ENCODE peak calls at places on chromosomes 2 and 18, in seven cellular contexts. G, Y, U, E, Q, V and P are unnamed samples. For H3K27me3, the result is how much of the 10 kb centered on the place peaks cover.

GRCh38 chr18:25042641-25043051 is 309.3 kb downstream of the ZNF521 start:
- DNase-seq in E (no peak), V (peak), U (peak), G (no peak), Y (no peak), Q (no peak), P (no peak)

GRCh38 chr2:65501836-65502235 is 69.4 kb upstream of the SPRED2 start:
- DNase-seq in Y (no peak), E (no peak), V (no peak), G (no peak), U (no peak), Q (no peak), P (no peak)

GRCh38 chr2:48272199-48272598 is 257.8 kb upstream of the STON1 start:
- DNase-seq in E (no peak), Q (no peak), G (no peak), V (no peak), Y (no peak), U (no peak), P (no peak)

GRCh38 chr18:44818668-44819403 is 138.1 kb downstream of the SETBP1 start:
- DNase-seq in Q (no peak), U (no peak), E (no peak), V (no peak), Y (no peak), G (no peak), P (no peak)

GRCh38 chr2:219959471-219959870 is 332.0 kb downstream of the SLC4A3 start:
- DNase-seq in E (no peak), Y (no peak), Q (no peak), G (no peak), V (no peak), U (no peak), P (no peak)

GRCh38 chr2:27236136-27236535 is 19.0 kb downstream of the CAD start:
- DNase-seq in Y (no peak), U (no peak), V (no peak), Q (no peak), E (no peak), G (no peak), P (no peak)

GRCh38 chr2:111135910-111136297 is 15.2 kb downstream of the BCL2L11 start:
- DNase-seq in Q (no peak), G (peak), V (no peak), U (no peak), Y (no peak), E (peak), P (no peak)

GRCh38 chr2:112162341-112162740 is 24.2 kb downstream of the FBLN7 start:
- DNase-seq in E (no peak), G (no peak), V (no peak), Q (no peak), U (no peak), Y (no peak), P (no peak)

GRCh38 chr2:57516740-57517340 is 529.8 kb upstream of the VRK2 start:
- DNase-seq in E (no peak), U (peak), G (no peak), Y (no peak), Q (peak), V (no peak), P (no peak)

GRCh38 chr2:147242445-147242844 is 602.4 kb upstream of the ACVR2A start:
- DNase-seq in E (no peak), U (no peak), Y (no peak), Q (no peak), G (no peak), V (no peak), P (no peak)

GRCh38 chr18:23694642-23695430 is 5.6 kb downstream of the LAMA3 start:
- DNase-seq in Q (no peak), Y (no peak), G (no peak), U (no peak), E (no peak), V (no peak), P (no peak)

GRCh38 chr2:95043300-95043786 is 17.8 kb downstream of the MAL start:
- DNase-seq in E (peak), Q (peak), V (peak), G (no peak), Y (peak), U (peak), P (no peak)

GRCh38 chr2:164785447-164785846 is 56.2 kb downstream of the COBLL1 start:
- DNase-seq in U (no peak), Q (peak), E (no peak), G (no peak), V (no peak), Y (no peak), P (no peak)

GRCh38 chr2:70385966-70386595 is 84.2 kb upstream of the FAM136A start:
- DNase-seq in Y (no peak), Q (no peak), U (peak), V (no peak), G (no peak), E (no peak), P (no peak)

GRCh38 chr18:13290856-13291271 is 72.3 kb downstream of the LDLRAD4 start:
- DNase-seq in Y (no peak), Q (no peak), G (no peak), V (no peak), U (no peak), E (no peak), P (no peak)

GRCh38 chr2:62814132-62814531 is 108.6 kb downstream of the EHBP1 start:
- DNase-seq in U (no peak), Y (no peak), Q (peak), G (no peak), E (peak), V (peak), P (no peak)

GRCh38 chr2:44118257-44118656 is 50.4 kb upstream of the PPM1B start:
- DNase-seq in U (no peak), V (no peak), E (no peak), Q (no peak), G (no peak), Y (no peak), P (no peak)

GRCh38 chr2:172844021-172844420 is 108.4 kb downstream of the RAPGEF4 start:
- DNase-seq in E (no peak), G (no peak), V (no peak), Q (no peak), Y (no peak), U (no peak), P (no peak)

DNA sequence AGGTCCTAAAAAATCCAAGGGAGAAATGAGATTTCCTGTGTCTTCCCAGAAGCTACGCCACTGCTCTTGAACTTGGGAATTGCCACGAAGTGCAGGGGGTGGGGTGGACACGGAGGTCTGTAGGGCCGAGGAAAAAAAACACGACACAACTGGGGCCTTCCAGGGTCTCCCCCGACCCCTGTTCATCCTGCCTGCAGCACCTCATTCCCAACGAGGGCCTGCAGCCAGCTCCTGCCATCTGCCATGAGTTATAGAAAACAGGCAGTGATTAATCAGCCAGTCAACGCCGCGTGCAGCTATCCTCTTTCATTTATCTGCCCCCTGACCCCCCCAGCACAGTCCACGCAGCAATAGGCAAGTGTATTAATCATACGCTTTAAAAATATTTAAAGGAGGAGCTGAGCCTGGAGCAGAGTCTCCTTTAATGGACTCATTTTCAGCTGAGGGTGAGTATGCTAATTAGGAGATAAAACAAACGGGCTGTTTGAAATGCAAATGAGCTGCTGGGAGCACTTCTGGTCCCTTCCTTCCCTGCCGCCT is 209.9 kb downstream of the TFCP2L1 start:
- DNase-seq in G (no peak), Q (peak), V (peak), E (no peak), Y (no peak), U (peak), P (peak)
- H3K27me3 ChIP-seq in G (under half), Q (under half), V (under half), E (under half), Y (under half), U (under half), P (under half)

DNA sequence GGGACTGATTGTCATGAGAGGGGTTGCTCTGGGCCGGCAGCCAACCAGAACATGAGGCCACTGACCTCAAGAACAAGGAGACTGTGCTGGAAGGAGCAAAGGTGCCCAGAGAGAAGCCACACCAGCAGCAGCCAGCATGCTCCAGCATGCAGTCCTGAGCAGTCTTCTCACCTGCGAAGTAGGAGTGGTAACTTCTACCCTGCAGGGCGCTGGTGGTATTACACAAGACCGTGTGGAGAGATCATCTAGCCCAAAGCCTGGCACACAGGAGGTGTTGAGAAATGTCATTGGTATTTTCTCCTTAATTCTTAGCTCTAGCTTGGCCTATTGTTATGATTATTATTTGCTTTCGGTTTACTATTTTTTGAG is 132.7 kb downstream of the TSN start:
- DNase-seq in Q (peak), V (no peak), U (peak), E (no peak), G (no peak), Y (no peak), P (peak)
- TF ChIP-seq CTCF in Q (peak), V (no peak), U (peak), E (no peak), G (peak), Y (peak), P (peak)

DNA sequence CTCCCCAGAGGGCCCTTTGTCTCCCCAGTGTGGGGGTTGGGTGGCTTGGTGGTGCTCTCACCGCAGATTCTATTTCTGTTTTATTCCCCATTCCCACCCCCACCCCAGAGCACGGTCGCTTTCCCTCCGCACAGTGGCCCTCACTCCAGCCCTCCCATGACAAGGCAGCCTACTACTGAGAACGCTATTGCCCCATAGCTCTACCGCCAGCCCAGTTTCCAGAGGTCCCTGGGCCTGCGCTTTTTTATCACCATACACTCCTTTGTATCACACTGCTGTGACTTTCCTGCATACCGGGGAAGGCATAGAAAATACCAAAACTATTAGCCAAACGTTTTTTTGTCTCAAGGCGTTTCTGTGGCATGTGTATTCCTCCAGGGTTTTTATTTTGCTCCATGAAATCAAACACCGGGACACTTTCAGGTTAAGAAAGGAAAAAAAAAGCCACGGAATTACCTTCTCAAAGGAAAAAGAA is 1.4 kb downstream of the AMER3 start:
- DNase-seq in V (no peak), Y (no peak), G (no peak), E (no peak), U (no peak), Q (no peak), P (no peak)
- H3K27me3 ChIP-seq in V (under half), Y (under half), G (half or more), E (under half), U (under half), Q (under half), P (under half)

GRCh38 chr2:171529914-171530313 is 7.6 kb downstream of the CYBRD1 start:
- DNase-seq in E (no peak), U (no peak), Y (no peak), G (no peak), V (no peak), Q (no peak), P (no peak)
- TF ChIP-seq CTCF in E (peak), U (peak), Y (peak), G (peak), V (peak), Q (peak), P (peak)

GRCh38 chr18:79818036-79818435 is 20.3 kb downstream of the KCNG2 start:
- DNase-seq in Y (no peak), Q (no peak), U (no peak), E (no peak), V (no peak), G (no peak), P (no peak)

GRCh38 chr18:79818631-79819030 is 20.9 kb downstream of the KCNG2 start:
- DNase-seq in Q (no peak), G (no peak), Y (peak), U (no peak), V (no peak), E (no peak), P (no peak)

GRCh38 chr18:79816981-79817606 is 19.4 kb downstream of the KCNG2 start:
- DNase-seq in G (no peak), E (no peak), V (no peak), U (no peak), Y (no peak), Q (no peak), P (no peak)

GRCh38 chr18:79816092-79816491 is 18.4 kb downstream of the KCNG2 start:
- DNase-seq in Y (no peak), U (no peak), G (no peak), V (no peak), Q (no peak), E (no peak), P (no peak)

DNA sequence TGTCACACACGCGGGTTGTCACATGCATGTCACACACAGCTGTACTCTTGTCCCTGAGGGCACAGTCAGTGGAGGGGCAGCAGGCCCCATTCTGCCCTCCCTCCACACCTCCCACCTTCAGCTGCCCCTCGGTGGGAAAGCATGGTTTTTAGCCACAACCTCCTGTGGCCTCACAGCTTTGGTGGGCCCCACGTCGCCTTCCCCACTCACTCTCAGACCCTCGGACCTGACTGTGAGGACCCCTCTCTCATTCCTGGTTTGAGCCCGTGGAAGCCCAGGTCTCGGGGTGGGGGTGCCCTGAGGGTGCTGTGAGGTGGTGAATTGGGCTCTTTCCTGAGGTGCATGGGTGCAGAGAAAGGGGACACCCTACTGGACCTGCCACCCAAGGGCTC is 19.9 kb downstream of the KCNG2 start:
- DNase-seq in Q (no peak), Y (no peak), V (no peak), U (no peak), E (no peak), G (no peak), P (no peak)
- H3K27me3 ChIP-seq in Q (under half), Y (under half), V (under half), U (under half), E (under half), G (under half), P (under half)

DNA sequence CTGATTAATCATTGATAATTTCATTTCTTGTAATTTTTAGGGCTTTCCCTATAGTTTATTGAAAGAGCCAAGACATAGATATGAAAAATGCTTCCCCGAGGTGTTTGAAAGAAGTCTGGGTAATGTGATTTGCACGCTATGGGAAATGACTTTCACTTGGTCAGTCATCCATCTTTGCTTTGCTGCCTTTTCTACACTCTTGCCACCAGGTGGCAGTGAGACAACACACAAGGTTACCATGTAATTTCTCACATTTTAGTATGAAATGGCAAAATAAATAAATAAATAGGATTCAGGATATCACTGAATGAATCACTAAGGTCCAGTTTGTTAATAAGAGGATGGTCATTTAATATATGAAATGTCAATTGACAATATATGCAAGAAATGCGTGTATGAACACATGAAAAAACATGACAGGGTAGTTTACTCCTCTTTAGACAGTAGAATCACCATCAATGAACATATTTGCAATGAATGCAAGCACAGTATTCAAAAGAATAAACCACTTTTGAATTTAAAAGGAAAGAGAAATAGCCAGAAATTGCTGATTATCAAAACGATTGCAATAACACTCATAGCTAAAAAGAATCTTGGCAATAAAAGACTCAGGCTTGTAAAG is 52.2 kb upstream of the KCNH7 start:
- DNase-seq in Y (no peak), Q (peak), U (peak), E (no peak), G (no peak), V (peak), P (peak)
- TF ChIP-seq CTCF in Y (peak), Q (peak), U (peak), E (peak), G (peak), V (peak), P (peak)